ENCODE peak calls at places on chromosome 9, in eight cellular contexts. One of them, this sample, is unnamed.

GRCh38 chr9:81609782-81610738 is 79.3 kb downstream of the TLE1 start:
- DNase-seq in left lobe of liver: no peak
- DNase-seq in fibroblast of pulmonary artery: peak
- DNase-seq in substantia nigra: no peak
- DNase-seq in GM20000: no peak
- DNase-seq in foreskin fibroblast: peak
- DNase-seq in CD8-positive, alpha-beta T cell: no peak
- DNase-seq in nucleus accumbens: no peak
- DNase-seq in this sample: no peak

GRCh38 chr9:34777667-34778066 is 67.7 kb upstream of the CCL21 start:
- DNase-seq in left lobe of liver: no peak
- DNase-seq in fibroblast of pulmonary artery: no peak
- DNase-seq in substantia nigra: no peak
- DNase-seq in GM20000: no peak
- DNase-seq in foreskin fibroblast: no peak
- DNase-seq in CD8-positive, alpha-beta T cell: no peak
- DNase-seq in nucleus accumbens: no peak
- DNase-seq in this sample: no peak

GRCh38 chr9:69078581-69078980 is 43.0 kb downstream of the FXN start:
- DNase-seq in left lobe of liver: peak
- DNase-seq in fibroblast of pulmonary artery: peak
- DNase-seq in substantia nigra: no peak
- DNase-seq in GM20000: no peak
- DNase-seq in foreskin fibroblast: no peak
- DNase-seq in CD8-positive, alpha-beta T cell: no peak
- DNase-seq in nucleus accumbens: no peak
- DNase-seq in this sample: peak

GRCh38 chr9:6506571-6506970 is 93.6 kb downstream of the UHRF2 start:
- DNase-seq in left lobe of liver: no peak
- DNase-seq in fibroblast of pulmonary artery: no peak
- DNase-seq in substantia nigra: no peak
- DNase-seq in GM20000: no peak
- DNase-seq in foreskin fibroblast: peak
- DNase-seq in CD8-positive, alpha-beta T cell: no peak
- DNase-seq in nucleus accumbens: no peak
- DNase-seq in this sample: no peak

GRCh38 chr9:120909904-120910303 is 16.7 kb downstream of the TRAF1 start:
- DNase-seq in left lobe of liver: no peak
- DNase-seq in fibroblast of pulmonary artery: no peak
- DNase-seq in substantia nigra: no peak
- DNase-seq in GM20000: no peak
- DNase-seq in foreskin fibroblast: no peak
- DNase-seq in CD8-positive, alpha-beta T cell: no peak
- DNase-seq in nucleus accumbens: no peak
- DNase-seq in this sample: no peak

GRCh38 chr9:93257808-93258331 is 73.9 kb downstream of the WNK2 start:
- DNase-seq in left lobe of liver: peak
- DNase-seq in fibroblast of pulmonary artery: no peak
- DNase-seq in substantia nigra: no peak
- DNase-seq in GM20000: peak
- DNase-seq in foreskin fibroblast: no peak
- DNase-seq in CD8-positive, alpha-beta T cell: no peak
- DNase-seq in nucleus accumbens: no peak
- DNase-seq in this sample: peak

GRCh38 chr9:93108301-93109041 is 12.5 kb downstream of the CARD19 start:
- DNase-seq in left lobe of liver: peak
- DNase-seq in fibroblast of pulmonary artery: no peak
- DNase-seq in substantia nigra: no peak
- DNase-seq in GM20000: no peak
- DNase-seq in foreskin fibroblast: no peak
- DNase-seq in CD8-positive, alpha-beta T cell: no peak
- DNase-seq in nucleus accumbens: no peak
- DNase-seq in this sample: peak

GRCh38 chr9:13689925-13690324 is 410.4 kb upstream of the MPDZ start:
- DNase-seq in left lobe of liver: no peak
- DNase-seq in fibroblast of pulmonary artery: no peak
- DNase-seq in substantia nigra: no peak
- DNase-seq in GM20000: no peak
- DNase-seq in foreskin fibroblast: no peak
- DNase-seq in CD8-positive, alpha-beta T cell: no peak
- DNase-seq in nucleus accumbens: no peak
- DNase-seq in this sample: no peak

GRCh38 chr9:91837982-91838731 is 111.9 kb downstream of the ROR2 start:
- DNase-seq in left lobe of liver: no peak
- DNase-seq in fibroblast of pulmonary artery: peak
- DNase-seq in substantia nigra: no peak
- DNase-seq in GM20000: no peak
- DNase-seq in foreskin fibroblast: no peak
- DNase-seq in CD8-positive, alpha-beta T cell: no peak
- DNase-seq in nucleus accumbens: no peak
- DNase-seq in this sample: peak

GRCh38 chr9:133727876-133728441 is 10.2 kb downstream of the SARDH start:
- DNase-seq in left lobe of liver: no peak
- DNase-seq in fibroblast of pulmonary artery: no peak
- DNase-seq in substantia nigra: no peak
- DNase-seq in GM20000: no peak
- DNase-seq in foreskin fibroblast: no peak
- DNase-seq in CD8-positive, alpha-beta T cell: no peak
- DNase-seq in nucleus accumbens: no peak
- DNase-seq in this sample: peak

GRCh38 chr9:8564960-8565359 is 765.4 kb upstream of the DMAC1 start:
- DNase-seq in left lobe of liver: no peak
- DNase-seq in fibroblast of pulmonary artery: no peak
- DNase-seq in substantia nigra: no peak
- DNase-seq in GM20000: no peak
- DNase-seq in foreskin fibroblast: no peak
- DNase-seq in CD8-positive, alpha-beta T cell: no peak
- DNase-seq in nucleus accumbens: no peak
- DNase-seq in this sample: no peak

GRCh38 chr9:6794936-6795335 is 37.2 kb downstream of the KDM4C start:
- DNase-seq in left lobe of liver: no peak
- DNase-seq in fibroblast of pulmonary artery: no peak
- DNase-seq in substantia nigra: no peak
- DNase-seq in GM20000: no peak
- DNase-seq in foreskin fibroblast: no peak
- DNase-seq in CD8-positive, alpha-beta T cell: no peak
- DNase-seq in nucleus accumbens: no peak
- DNase-seq in this sample: peak

GRCh38 chr9:131520448-131520847 is 10.6 kb downstream of the UCK1 start:
- DNase-seq in left lobe of liver: no peak
- DNase-seq in fibroblast of pulmonary artery: no peak
- DNase-seq in substantia nigra: no peak
- DNase-seq in GM20000: no peak
- DNase-seq in foreskin fibroblast: no peak
- DNase-seq in CD8-positive, alpha-beta T cell: no peak
- DNase-seq in nucleus accumbens: no peak
- DNase-seq in this sample: peak

GRCh38 chr9:71697882-71698281 is 70.4 kb downstream of the CEMIP2 start:
- DNase-seq in left lobe of liver: no peak
- DNase-seq in fibroblast of pulmonary artery: no peak
- DNase-seq in substantia nigra: no peak
- DNase-seq in GM20000: no peak
- DNase-seq in foreskin fibroblast: no peak
- DNase-seq in CD8-positive, alpha-beta T cell: no peak
- DNase-seq in nucleus accumbens: no peak
- DNase-seq in this sample: no peak

GRCh38 chr9:94937214-94937903 is 210.9 kb downstream of the AOPEP start:
- DNase-seq in left lobe of liver: no peak
- DNase-seq in fibroblast of pulmonary artery: peak
- DNase-seq in substantia nigra: no peak
- DNase-seq in GM20000: no peak
- DNase-seq in foreskin fibroblast: peak
- DNase-seq in CD8-positive, alpha-beta T cell: no peak
- DNase-seq in nucleus accumbens: no peak
- DNase-seq in this sample: no peak

GRCh38 chr9:119252671-119253299 is 116.5 kb downstream of the BRINP1 start:
- DNase-seq in left lobe of liver: no peak
- DNase-seq in fibroblast of pulmonary artery: no peak
- DNase-seq in substantia nigra: no peak
- DNase-seq in GM20000: no peak
- DNase-seq in foreskin fibroblast: no peak
- DNase-seq in CD8-positive, alpha-beta T cell: no peak
- DNase-seq in nucleus accumbens: no peak
- DNase-seq in this sample: no peak

GRCh38 chr9:86368871-86369521 is 14.8 kb upstream of the TUT7 start:
- DNase-seq in left lobe of liver: no peak
- DNase-seq in fibroblast of pulmonary artery: peak
- DNase-seq in substantia nigra: no peak
- DNase-seq in GM20000: no peak
- DNase-seq in foreskin fibroblast: peak
- DNase-seq in CD8-positive, alpha-beta T cell: no peak
- DNase-seq in nucleus accumbens: no peak
- DNase-seq in this sample: no peak

GRCh38 chr9:121275781-121276658 is 8.1 kb downstream of the GSN start:
- DNase-seq in left lobe of liver: no peak
- DNase-seq in fibroblast of pulmonary artery: no peak
- DNase-seq in substantia nigra: no peak
- DNase-seq in GM20000: no peak
- DNase-seq in foreskin fibroblast: no peak
- DNase-seq in CD8-positive, alpha-beta T cell: no peak
- DNase-seq in nucleus accumbens: no peak
- DNase-seq in this sample: no peak

GRCh38 chr9:91810286-91810905 is 139.6 kb downstream of the ROR2 start:
- DNase-seq in left lobe of liver: peak
- DNase-seq in fibroblast of pulmonary artery: no peak
- DNase-seq in substantia nigra: no peak
- DNase-seq in GM20000: no peak
- DNase-seq in foreskin fibroblast: no peak
- DNase-seq in CD8-positive, alpha-beta T cell: no peak
- DNase-seq in nucleus accumbens: no peak
- DNase-seq in this sample: peak

GRCh38 chr9:117412006-117412715 is 2.7 kb downstream of the ASTN2 start:
- DNase-seq in left lobe of liver: no peak
- DNase-seq in fibroblast of pulmonary artery: no peak
- DNase-seq in substantia nigra: no peak
- DNase-seq in GM20000: no peak
- DNase-seq in foreskin fibroblast: no peak
- DNase-seq in CD8-positive, alpha-beta T cell: no peak
- DNase-seq in nucleus accumbens: no peak
- DNase-seq in this sample: no peak

GRCh38 chr9:98811051-98811650 is 3.7 kb downstream of the GALNT12 start:
- DNase-seq in left lobe of liver: no peak
- DNase-seq in fibroblast of pulmonary artery: peak
- DNase-seq in substantia nigra: no peak
- DNase-seq in GM20000: no peak
- DNase-seq in foreskin fibroblast: peak
- DNase-seq in CD8-positive, alpha-beta T cell: no peak
- DNase-seq in nucleus accumbens: no peak
- DNase-seq in this sample: no peak

GRCh38 chr9:130017035-130017909 is 25.7 kb downstream of the FNBP1 start:
- DNase-seq in left lobe of liver: peak
- DNase-seq in fibroblast of pulmonary artery: no peak
- DNase-seq in substantia nigra: no peak
- DNase-seq in GM20000: no peak
- DNase-seq in foreskin fibroblast: no peak
- DNase-seq in CD8-positive, alpha-beta T cell: no peak
- DNase-seq in nucleus accumbens: no peak
- DNase-seq in this sample: no peak

GRCh38 chr9:107637421-107638420 is 148.2 kb upstream of the KLF4 start:
- DNase-seq in left lobe of liver: peak
- DNase-seq in fibroblast of pulmonary artery: peak
- DNase-seq in substantia nigra: peak
- DNase-seq in GM20000: peak
- DNase-seq in foreskin fibroblast: peak
- DNase-seq in CD8-positive, alpha-beta T cell: no peak
- DNase-seq in nucleus accumbens: peak
- DNase-seq in this sample: peak

GRCh38 chr9:86945868-86946711 is 1.2 kb downstream of the GAS1 start:
- DNase-seq in left lobe of liver: peak
- DNase-seq in fibroblast of pulmonary artery: peak
- DNase-seq in substantia nigra: peak
- DNase-seq in GM20000: peak
- DNase-seq in foreskin fibroblast: peak
- DNase-seq in CD8-positive, alpha-beta T cell: peak
- DNase-seq in nucleus accumbens: peak
- DNase-seq in this sample: peak

GRCh38 chr9:98834386-98834785 is 26.9 kb downstream of the GALNT12 start:
- DNase-seq in left lobe of liver: no peak
- DNase-seq in fibroblast of pulmonary artery: no peak
- DNase-seq in substantia nigra: no peak
- DNase-seq in GM20000: no peak
- DNase-seq in foreskin fibroblast: no peak
- DNase-seq in CD8-positive, alpha-beta T cell: no peak
- DNase-seq in nucleus accumbens: no peak
- DNase-seq in this sample: no peak

GRCh38 chr9:31388660-31389059 is 995.8 kb upstream of the ACO1 start:
- DNase-seq in left lobe of liver: no peak
- DNase-seq in fibroblast of pulmonary artery: peak
- DNase-seq in substantia nigra: no peak
- DNase-seq in GM20000: no peak
- DNase-seq in foreskin fibroblast: no peak
- DNase-seq in CD8-positive, alpha-beta T cell: no peak
- DNase-seq in nucleus accumbens: no peak
- DNase-seq in this sample: no peak

GRCh38 chr9:93268551-93269314 is 84.8 kb downstream of the WNK2 start:
- DNase-seq in left lobe of liver: no peak
- DNase-seq in fibroblast of pulmonary artery: no peak
- DNase-seq in substantia nigra: no peak
- DNase-seq in GM20000: peak
- DNase-seq in foreskin fibroblast: no peak
- DNase-seq in CD8-positive, alpha-beta T cell: no peak
- DNase-seq in nucleus accumbens: no peak
- DNase-seq in this sample: peak

GRCh38 chr9:127990539-127990938 is 9.8 kb upstream of the EEIG1 start:
- DNase-seq in left lobe of liver: no peak
- DNase-seq in fibroblast of pulmonary artery: no peak
- DNase-seq in substantia nigra: no peak
- DNase-seq in GM20000: no peak
- DNase-seq in foreskin fibroblast: no peak
- DNase-seq in CD8-positive, alpha-beta T cell: no peak
- DNase-seq in nucleus accumbens: no peak
- DNase-seq in this sample: no peak

GRCh38 chr9:13956107-13956506 is 357.8 kb downstream of the NFIB start:
- DNase-seq in left lobe of liver: no peak
- DNase-seq in fibroblast of pulmonary artery: no peak
- DNase-seq in substantia nigra: no peak
- DNase-seq in GM20000: no peak
- DNase-seq in foreskin fibroblast: no peak
- DNase-seq in CD8-positive, alpha-beta T cell: no peak
- DNase-seq in nucleus accumbens: no peak
- DNase-seq in this sample: no peak

GRCh38 chr9:978117-978830 is 1.8 kb downstream of the DMRT3 start:
- DNase-seq in left lobe of liver: no peak
- DNase-seq in fibroblast of pulmonary artery: no peak
- DNase-seq in substantia nigra: no peak
- DNase-seq in GM20000: no peak
- DNase-seq in foreskin fibroblast: no peak
- DNase-seq in CD8-positive, alpha-beta T cell: no peak
- DNase-seq in nucleus accumbens: no peak
- DNase-seq in this sample: no peak

GRCh38 chr9:88307136-88307535 is 81.1 kb upstream of the SPIN1 start:
- DNase-seq in left lobe of liver: no peak
- DNase-seq in fibroblast of pulmonary artery: no peak
- DNase-seq in substantia nigra: no peak
- DNase-seq in GM20000: no peak
- DNase-seq in foreskin fibroblast: no peak
- DNase-seq in CD8-positive, alpha-beta T cell: no peak
- DNase-seq in nucleus accumbens: no peak
- DNase-seq in this sample: peak

GRCh38 chr9:89880161-89880560 is 275.3 kb downstream of the GADD45G start:
- DNase-seq in left lobe of liver: peak
- DNase-seq in fibroblast of pulmonary artery: no peak
- DNase-seq in substantia nigra: no peak
- DNase-seq in GM20000: no peak
- DNase-seq in foreskin fibroblast: no peak
- DNase-seq in CD8-positive, alpha-beta T cell: no peak
- DNase-seq in nucleus accumbens: no peak
- DNase-seq in this sample: peak

GRCh38 chr9:126860757-126861466 is 473 bp downstream of the ZBTB34 start:
- DNase-seq in left lobe of liver: no peak
- DNase-seq in fibroblast of pulmonary artery: no peak
- DNase-seq in substantia nigra: no peak
- DNase-seq in GM20000: peak
- DNase-seq in foreskin fibroblast: no peak
- DNase-seq in CD8-positive, alpha-beta T cell: no peak
- DNase-seq in nucleus accumbens: no peak
- DNase-seq in this sample: no peak

GRCh38 chr9:130846487-130847305 is 11.6 kb downstream of the ABL1 start:
- DNase-seq in left lobe of liver: no peak
- DNase-seq in fibroblast of pulmonary artery: peak
- DNase-seq in substantia nigra: peak
- DNase-seq in GM20000: no peak
- DNase-seq in foreskin fibroblast: peak
- DNase-seq in CD8-positive, alpha-beta T cell: no peak
- DNase-seq in nucleus accumbens: peak
- DNase-seq in this sample: peak